ENCODE peak calls at places on chromosomes 13 and 19, in nine cellular contexts. I is mucosa of descending colon, K is breast epithelium, G is suprapubic skin, X is dorsolateral prefrontal cortex, V is HFF-Myc, F is tibial nerve, L is lung, S is fibroblast of lung. N is an unnamed sample.

GRCh38 chr19:5338661-5339469 is 1.7 kb downstream of the PTPRS start:
- DNase-seq in I (no peak), K (no peak), G (no peak), X (peak; percentile 33), V (no peak), F (no peak), L (no peak), S (no peak), N (no peak)

GRCh38 chr19:2270157-2270571 is 11.8 kb downstream of the PEAK3 start:
- DNase-seq in I (peak; percentile 83), K (no peak), G (peak; percentile 92), X (no peak), V (no peak), F (no peak), L (peak; percentile 69), S (no peak), N (no peak)

GRCh38 chr19:3397266-3398022 is 31.1 kb downstream of the NFIC start:
- DNase-seq in I (no peak), K (no peak), G (peak; percentile 80), X (peak; percentile 56), V (no peak), F (peak; percentile 57), L (no peak), S (peak; percentile 40), N (no peak)

GRCh38 chr13:62556973-62557372 is 1141.3 kb upstream of the PCDH20 start:
- DNase-seq in I (no peak), K (no peak), G (no peak), X (no peak), V (no peak), F (no peak), L (no peak), S (no peak), N (no peak)

GRCh38 chr19:7982651-7983099 is 22.8 kb downstream of the ELAVL1 start:
- DNase-seq in I (peak; percentile 19), K (no peak), G (no peak), X (no peak), V (no peak), F (no peak), L (no peak), S (no peak), N (no peak)

GRCh38 chr19:1324792-1325567 is 39.3 kb downstream of the EFNA2 start:
- DNase-seq in I (no peak), K (peak; percentile 69), G (no peak), X (peak; percentile 63), V (peak; percentile 9), F (peak; percentile 39), L (peak; percentile 41), S (peak; percentile 72), N (peak; percentile 71)

GRCh38 chr13:39244561-39245230 is 206.4 kb downstream of the NHLRC3 start:
- DNase-seq in I (no peak), K (no peak), G (no peak), X (no peak), V (no peak), F (no peak), L (no peak), S (no peak), N (no peak)

GRCh38 chr13:30872685-30873443 is 33.2 kb upstream of the MEDAG start:
- DNase-seq in I (no peak), K (no peak), G (no peak), X (peak; percentile 33), V (peak; percentile 69), F (no peak), L (no peak), S (peak; percentile 95), N (peak; percentile 85)

GRCh38 chr13:107743983-107744382 is 471.4 kb downstream of the LIG4 start:
- DNase-seq in I (no peak), K (no peak), G (no peak), X (no peak), V (no peak), F (no peak), L (no peak), S (peak; percentile 66), N (no peak)

GRCh38 chr19:16436780-16437179 is 35.0 kb downstream of the EPS15L1 start:
- DNase-seq in I (no peak), K (no peak), G (no peak), X (no peak), V (no peak), F (no peak), L (no peak), S (peak; percentile 11), N (no peak)

GRCh38 chr13:23572836-23573235 is 2.6 kb downstream of the TNFRSF19 start:
- DNase-seq in I (no peak), K (no peak), G (no peak), X (no peak), V (no peak), F (no peak), L (no peak), S (no peak), N (no peak)

GRCh38 chr13:23570931-23571330 is 719 bp downstream of the TNFRSF19 start:
- DNase-seq in I (no peak), K (no peak), G (no peak), X (no peak), V (peak; percentile 47), F (no peak), L (no peak), S (peak; percentile 54), N (no peak)

GRCh38 chr13:23570099-23570926 is at the start of gene TNFRSF19:
- DNase-seq in I (no peak), K (no peak), G (no peak), X (no peak), V (peak; percentile 54), F (peak; percentile 41), L (no peak), S (peak; percentile 92), N (peak; percentile 88)

GRCh38 chr13:23575632-23576031 is 5.4 kb downstream of the TNFRSF19 start:
- DNase-seq in I (no peak), K (no peak), G (no peak), X (no peak), V (no peak), F (no peak), L (no peak), S (no peak), N (no peak)

DNA sequence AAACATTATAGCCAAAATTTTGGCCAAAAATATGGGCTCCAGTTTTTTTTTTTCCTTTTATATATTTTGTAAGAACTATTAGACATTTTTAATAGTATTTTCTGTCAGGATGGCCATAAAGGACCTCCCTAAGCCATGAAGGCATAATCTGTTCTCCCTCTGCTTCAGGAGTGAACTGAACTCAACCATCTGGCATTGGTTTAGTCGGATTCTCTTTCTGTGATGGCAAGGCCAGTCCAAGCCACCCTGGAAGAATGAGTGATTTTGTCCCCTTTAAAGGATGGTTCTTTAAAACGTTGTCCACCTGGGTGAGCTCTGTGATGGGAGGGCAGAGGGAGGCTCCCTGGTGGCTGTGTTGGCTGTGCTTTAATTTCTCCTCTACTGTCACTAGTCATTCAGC is 4.2 kb downstream of the TNFRSF19 start:
- DNase-seq in I (no peak), K (no peak), G (no peak), X (no peak), V (no peak), F (no peak), L (no peak), S (no peak), N (no peak)
- TF ChIP-seq CTCF in I (no peak), K (no peak), G (no peak), X (no peak), V (no peak), F (no peak), L (no peak), S (no peak), N (no peak)

GRCh38 chr19:50358483-50359431 is 6.7 kb downstream of the NAPSA start:
- DNase-seq in I (peak; percentile 80), K (no peak), G (no peak), X (no peak), V (no peak), F (no peak), L (peak; percentile 57), S (peak; percentile 12), N (no peak)
- H3K4me3 ChIP-seq in I (peak overlapping the region; percentile 6), K (peak overlapping the region; percentile 59), G (peak overlapping the region; percentile 45), X (peak overlapping the region; percentile 71), V (no peak overlapping the region), F (peak overlapping the region; percentile 48), L (no peak overlapping the region), S (peak overlapping the region; percentile 30), N (peak overlapping the region; percentile 27)

GRCh38 chr13:111922086-111922485 is 144.9 kb upstream of the SOX1 start:
- DNase-seq in I (no peak), K (no peak), G (peak; percentile 60), X (peak; percentile 23), V (no peak), F (no peak), L (no peak), S (no peak), N (no peak)
- TF ChIP-seq CTCF in I (no peak), K (no peak), G (no peak), X (no peak), V (no peak), F (no peak), L (no peak), S (no peak), N (no peak)

DNA sequence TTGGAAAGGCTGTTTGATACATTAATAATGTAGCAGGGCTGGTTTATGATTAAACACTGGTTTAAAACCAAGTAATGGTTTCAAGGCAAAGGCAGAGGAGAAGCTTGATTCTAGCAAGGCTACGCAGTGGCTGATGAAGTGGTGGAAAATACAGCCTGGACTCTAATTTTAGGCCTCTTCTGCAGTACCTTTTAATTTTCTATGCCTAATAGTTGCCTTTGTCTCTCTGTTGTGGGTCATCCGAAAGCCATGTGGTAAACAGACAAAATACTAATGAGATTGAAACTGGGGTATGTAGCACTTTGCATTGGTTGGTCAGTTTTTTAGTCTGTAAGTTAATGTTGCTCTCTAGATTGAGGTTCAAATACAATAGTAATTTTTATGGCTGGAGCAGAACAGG is 3.3 kb downstream of the LMO7 start:
- DNase-seq in I (no peak), K (no peak), G (no peak), X (no peak), V (no peak), F (no peak), L (no peak), S (no peak), N (no peak)
- H3K4me3 ChIP-seq in I (no peak overlapping the region), K (no peak overlapping the region), G (no peak overlapping the region), X (no peak overlapping the region), V (peak overlapping the region; percentile 94), F (no peak overlapping the region), L (no peak overlapping the region), S (no peak overlapping the region), N (peak overlapping the region; percentile 91)

N was measured in astrocyte of the cerebellum.